ENCODE peak calls at places on chromosomes 1 and 21, in ten cellular contexts. G is CD4-positive, alpha-beta T cell; K is amniotic stem cell; C is fibroblast of mammary gland; P is stimulated activated CD4-positive, alpha-beta T cell treated with anti-CD3 and anti-CD28 coated beads, Interleukin-1b, Interleukin-23, amount 100 ng/mL, for 24 hours; L is naive thymus-derived CD8-positive, alpha-beta T cell; W is AG08396; T is NCI-H524; A is stimulated activated CD8-positive, alpha-beta memory T cell treated with anti-CD3 and anti-CD28 coated beads, Interleukin-4, amount 100 ng/mL, for 24 hours; D is NCI-H1930. N is an unnamed sample.

GRCh38 chr1:164155337-164155850 is 403.6 kb upstream of the PBX1 start:
- DNase-seq in G (no peak), K (no peak), C (peak; percentile 2), P (no peak), L (no peak), W (no peak), T (peak; percentile 88), A (no peak), D (no peak), N (no peak)

GRCh38 chr1:72037745-72038343 is 244.5 kb downstream of the NEGR1 start:
- DNase-seq in G (no peak), K (peak; percentile 11), C (peak; percentile 56), P (no peak), L (no peak), W (peak; percentile 8), T (peak; percentile 4), A (no peak), D (peak; percentile 0), N (no peak)

GRCh38 chr21:37208056-37208705 is 59.0 kb downstream of the VPS26C start:
- DNase-seq in G (no peak), K (no peak), C (no peak), P (no peak), L (no peak), W (peak; percentile 35), T (no peak), A (peak; percentile 15), D (no peak), N (peak; percentile 71)

GRCh38 chr1:183300395-183300794 is 114.3 kb downstream of the LAMC2 start:
- DNase-seq in G (no peak), K (no peak), C (no peak), P (no peak), L (no peak), W (no peak), T (no peak), A (no peak), D (no peak), N (no peak)

GRCh38 chr1:101474039-101474665 is 237.3 kb downstream of the S1PR1 start:
- DNase-seq in G (no peak), K (no peak), C (peak; percentile 15), P (no peak), L (no peak), W (no peak), T (peak; percentile 6), A (no peak), D (no peak), N (no peak)

GRCh38 chr1:226429868-226430715 is 22.2 kb upstream of the PARP1 start:
- DNase-seq in G (no peak), K (no peak), C (no peak), P (no peak), L (no peak), W (no peak), T (no peak), A (no peak), D (no peak), N (no peak)

GRCh38 chr1:87720561-87720960 is 391.9 kb downstream of the LMO4 start:
- DNase-seq in G (no peak), K (no peak), C (no peak), P (no peak), L (no peak), W (no peak), T (no peak), A (no peak), D (no peak), N (no peak)

GRCh38 chr1:23867542-23867952 is 543 bp downstream of the FUCA1 start:
- DNase-seq in G (no peak), K (no peak), C (no peak), P (no peak), L (no peak), W (no peak), T (no peak), A (peak; percentile 2), D (no peak), N (no peak)

GRCh38 chr1:3883194-3883920 is 16.7 kb downstream of the C1orf174 start:
- DNase-seq in G (no peak), K (no peak), C (no peak), P (no peak), L (no peak), W (no peak), T (no peak), A (no peak), D (no peak), N (no peak)

GRCh38 chr1:108609483-108610066 is 49.7 kb downstream of the EEIG2 start:
- DNase-seq in G (no peak), K (no peak), C (peak; percentile 38), P (no peak), L (no peak), W (no peak), T (peak; percentile 76), A (no peak), D (no peak), N (no peak)

GRCh38 chr1:41485605-41486004 is 1.1 kb upstream of the EDN2 start:
- DNase-seq in G (no peak), K (no peak), C (peak; percentile 61), P (no peak), L (no peak), W (no peak), T (no peak), A (no peak), D (no peak), N (no peak)

GRCh38 chr1:88029142-88029541 is 654.9 kb upstream of the PKN2 start:
- DNase-seq in G (no peak), K (no peak), C (peak; percentile 36), P (no peak), L (no peak), W (no peak), T (no peak), A (no peak), D (no peak), N (no peak)

GRCh38 chr1:5737081-5737480 is 255.1 kb downstream of the NPHP4 start:
- DNase-seq in G (no peak), K (no peak), C (no peak), P (no peak), L (no peak), W (no peak), T (no peak), A (no peak), D (no peak), N (no peak)

GRCh38 chr1:55353709-55354620 is 138.8 kb upstream of the USP24 start:
- DNase-seq in G (no peak), K (no peak), C (peak; percentile 36), P (no peak), L (no peak), W (no peak), T (no peak), A (no peak), D (no peak), N (no peak)

GRCh38 chr1:60575326-60575874 is 501.8 kb upstream of the C1orf87 start:
- DNase-seq in G (no peak), K (no peak), C (no peak), P (no peak), L (no peak), W (no peak), T (no peak), A (no peak), D (no peak), N (no peak)

GRCh38 chr1:63615809-63616420 is 22.7 kb downstream of the PGM1 start:
- DNase-seq in G (peak; percentile 30), K (no peak), C (peak; percentile 80), P (peak; percentile 45), L (peak; percentile 30), W (peak; percentile 69), T (peak; percentile 70), A (no peak), D (peak; percentile 63), N (peak; percentile 32)

GRCh38 chr1:24751833-24752232 is 6.6 kb downstream of the CLIC4 start:
- DNase-seq in G (no peak), K (no peak), C (no peak), P (no peak), L (no peak), W (no peak), T (no peak), A (no peak), D (no peak), N (no peak)

GRCh38 chr1:17405898-17406759 is 33.3 kb downstream of the RCC2 start:
- DNase-seq in G (peak; percentile 25), K (peak; percentile 32), C (peak; percentile 54), P (no peak), L (no peak), W (peak; percentile 87), T (peak; percentile 12), A (peak; percentile 11), D (peak; percentile 39), N (peak; percentile 70)